ENCODE peak calls at places on chromosomes 2 and 18, in seven cellular contexts. One of them, this sample, is unnamed.
A peak's percentile ranks its signal among the peaks of the same experiment; 100 is the strongest.

GRCh38 chr2:20641123-20641985 is 9.5 kb downstream of the HS1BP3 start:
- DNase-seq in A549: no peak
- DNase-seq in GM12878: no peak
- DNase-seq in endothelial cell of umbilical vein: peak; percentile 33
- DNase-seq in HCT116: no peak
- DNase-seq in HepG2: no peak
- DNase-seq in K562: no peak
- DNase-seq in this sample: no peak

GRCh38 chr2:42492691-42493467 is 903 bp downstream of the KCNG3 start:
- DNase-seq in A549: no peak
- DNase-seq in GM12878: no peak
- DNase-seq in endothelial cell of umbilical vein: no peak
- DNase-seq in HCT116: no peak
- DNase-seq in HepG2: no peak
- DNase-seq in K562: no peak
- DNase-seq in this sample: no peak

GRCh38 chr2:178404380-178404767 is 46.6 kb downstream of the PRKRA start:
- DNase-seq in A549: no peak
- DNase-seq in GM12878: peak; percentile 95
- DNase-seq in endothelial cell of umbilical vein: peak; percentile 92
- DNase-seq in HCT116: no peak
- DNase-seq in HepG2: no peak
- DNase-seq in K562: no peak
- DNase-seq in this sample: peak; percentile 88

GRCh38 chr2:216302981-216303676 is 69.2 kb downstream of the MARCHF4 start:
- DNase-seq in A549: no peak
- DNase-seq in GM12878: no peak
- DNase-seq in endothelial cell of umbilical vein: no peak
- DNase-seq in HCT116: no peak
- DNase-seq in HepG2: no peak
- DNase-seq in K562: no peak
- DNase-seq in this sample: no peak

GRCh38 chr2:195318440-195319111 is 338.4 kb upstream of the SLC39A10 start:
- DNase-seq in A549: peak; percentile 28
- DNase-seq in GM12878: no peak
- DNase-seq in endothelial cell of umbilical vein: peak; percentile 37
- DNase-seq in HCT116: peak; percentile 22
- DNase-seq in HepG2: peak; percentile 41
- DNase-seq in K562: peak; percentile 7
- DNase-seq in this sample: peak; percentile 69

GRCh38 chr2:183416741-183417140 is 292.5 kb downstream of the NUP35 start:
- DNase-seq in A549: no peak
- DNase-seq in GM12878: no peak
- DNase-seq in endothelial cell of umbilical vein: no peak
- DNase-seq in HCT116: no peak
- DNase-seq in HepG2: no peak
- DNase-seq in K562: no peak
- DNase-seq in this sample: no peak

GRCh38 chr2:56801214-56801613 is 617.4 kb downstream of the CCDC85A start:
- DNase-seq in A549: no peak
- DNase-seq in GM12878: no peak
- DNase-seq in endothelial cell of umbilical vein: no peak
- DNase-seq in HCT116: no peak
- DNase-seq in HepG2: no peak
- DNase-seq in K562: no peak
- DNase-seq in this sample: no peak

GRCh38 chr2:3176869-3177255 is 200.8 kb downstream of the EIPR1 start:
- DNase-seq in A549: no peak
- DNase-seq in GM12878: no peak
- DNase-seq in endothelial cell of umbilical vein: no peak
- DNase-seq in HCT116: no peak
- DNase-seq in HepG2: no peak
- DNase-seq in K562: no peak
- DNase-seq in this sample: no peak

GRCh38 chr2:43424262-43425207 is 171.3 kb downstream of the THADA start:
- DNase-seq in A549: no peak
- DNase-seq in GM12878: no peak
- DNase-seq in endothelial cell of umbilical vein: no peak
- DNase-seq in HCT116: no peak
- DNase-seq in HepG2: peak; percentile 94
- DNase-seq in K562: no peak
- DNase-seq in this sample: peak; percentile 21

GRCh38 chr2:27671235-27671634 is 7.5 kb downstream of the SLC4A1AP start:
- DNase-seq in A549: no peak
- DNase-seq in GM12878: no peak
- DNase-seq in endothelial cell of umbilical vein: no peak
- DNase-seq in HCT116: no peak
- DNase-seq in HepG2: no peak
- DNase-seq in K562: no peak
- DNase-seq in this sample: no peak

GRCh38 chr2:150156940-150157339 is 330.5 kb downstream of the RND3 start:
- DNase-seq in A549: no peak
- DNase-seq in GM12878: no peak
- DNase-seq in endothelial cell of umbilical vein: no peak
- DNase-seq in HCT116: no peak
- DNase-seq in HepG2: no peak
- DNase-seq in K562: no peak
- DNase-seq in this sample: no peak

GRCh38 chr2:190340369-190340768 is 3.0 kb upstream of the INPP1 start:
- DNase-seq in A549: no peak
- DNase-seq in GM12878: no peak
- DNase-seq in endothelial cell of umbilical vein: no peak
- DNase-seq in HCT116: peak; percentile 67
- DNase-seq in HepG2: peak; percentile 77
- DNase-seq in K562: peak; percentile 21
- DNase-seq in this sample: peak; percentile 36

GRCh38 chr2:190343170-190343499 is 254 bp upstream of the INPP1 start:
- DNase-seq in A549: no peak
- DNase-seq in GM12878: no peak
- DNase-seq in endothelial cell of umbilical vein: no peak
- DNase-seq in HCT116: no peak
- DNase-seq in HepG2: no peak
- DNase-seq in K562: no peak
- DNase-seq in this sample: no peak

GRCh38 chr2:190342601-190343000 is 788 bp upstream of the INPP1 start:
- DNase-seq in A549: no peak
- DNase-seq in GM12878: no peak
- DNase-seq in endothelial cell of umbilical vein: no peak
- DNase-seq in HCT116: no peak
- DNase-seq in HepG2: no peak
- DNase-seq in K562: no peak
- DNase-seq in this sample: no peak

GRCh38 chr2:190344275-190344827 is 962 bp downstream of the INPP1 start:
- DNase-seq in A549: peak; percentile 48
- DNase-seq in GM12878: no peak
- DNase-seq in endothelial cell of umbilical vein: peak; percentile 54
- DNase-seq in HCT116: no peak
- DNase-seq in HepG2: peak; percentile 75
- DNase-seq in K562: no peak
- DNase-seq in this sample: peak; percentile 71

GRCh38 chr2:190343500-190344274 is at the start of gene INPP1:
- DNase-seq in A549: peak; percentile 32
- DNase-seq in GM12878: no peak
- DNase-seq in endothelial cell of umbilical vein: peak; percentile 79
- DNase-seq in HCT116: no peak
- DNase-seq in HepG2: no peak
- DNase-seq in K562: no peak
- DNase-seq in this sample: peak; percentile 91
- TF ChIP-seq POLR2A in A549: peak; percentile 24
- TF ChIP-seq POLR2A in GM12878: peak; percentile 53
- TF ChIP-seq POLR2A in endothelial cell of umbilical vein: peak; percentile 63
- TF ChIP-seq POLR2A in HCT116: peak; percentile 29
- TF ChIP-seq POLR2A in HepG2: no peak
- TF ChIP-seq POLR2A in K562: no peak
- TF ChIP-seq POLR2A in this sample: peak; percentile 28

GRCh38 chr2:30428827-30429461 is 18.1 kb upstream of the LCLAT1 start:
- DNase-seq in A549: no peak
- DNase-seq in GM12878: no peak
- DNase-seq in endothelial cell of umbilical vein: no peak
- DNase-seq in HCT116: no peak
- DNase-seq in HepG2: no peak
- DNase-seq in K562: no peak
- DNase-seq in this sample: no peak

GRCh38 chr2:30434708-30435107 is 12.3 kb upstream of the LCLAT1 start:
- DNase-seq in A549: no peak
- DNase-seq in GM12878: no peak
- DNase-seq in endothelial cell of umbilical vein: no peak
- DNase-seq in HCT116: no peak
- DNase-seq in HepG2: no peak
- DNase-seq in K562: no peak
- DNase-seq in this sample: no peak

GRCh38 chr2:30437809-30438548 is 9.1 kb upstream of the LCLAT1 start:
- DNase-seq in A549: no peak
- DNase-seq in GM12878: no peak
- DNase-seq in endothelial cell of umbilical vein: peak; percentile 6
- DNase-seq in HCT116: no peak
- DNase-seq in HepG2: no peak
- DNase-seq in K562: no peak
- DNase-seq in this sample: no peak

GRCh38 chr2:30436859-30437435 is 10.1 kb upstream of the LCLAT1 start:
- DNase-seq in A549: no peak
- DNase-seq in GM12878: no peak
- DNase-seq in endothelial cell of umbilical vein: peak; percentile 92
- DNase-seq in HCT116: no peak
- DNase-seq in HepG2: no peak
- DNase-seq in K562: no peak
- DNase-seq in this sample: no peak

GRCh38 chr2:30433902-30434301 is 13.1 kb upstream of the LCLAT1 start:
- DNase-seq in A549: no peak
- DNase-seq in GM12878: no peak
- DNase-seq in endothelial cell of umbilical vein: peak; percentile 80
- DNase-seq in HCT116: no peak
- DNase-seq in HepG2: peak; percentile 47
- DNase-seq in K562: no peak
- DNase-seq in this sample: no peak
- TF ChIP-seq MAX in A549: no peak
- TF ChIP-seq MAX in GM12878: no peak
- TF ChIP-seq MAX in endothelial cell of umbilical vein: no peak
- TF ChIP-seq MAX in HCT116: no peak
- TF ChIP-seq MAX in HepG2: no peak
- TF ChIP-seq MAX in K562: no peak
- TF ChIP-seq MAX in this sample: no peak

GRCh38 chr2:121648611-121649401 is 456 bp downstream of the CLASP1 start:
- DNase-seq in A549: peak; percentile 34
- DNase-seq in GM12878: no peak
- DNase-seq in endothelial cell of umbilical vein: peak; percentile 64
- DNase-seq in HCT116: no peak
- DNase-seq in HepG2: peak; percentile 42
- DNase-seq in K562: peak; percentile 83
- DNase-seq in this sample: peak; percentile 75
- TF ChIP-seq POLR2A in A549: no peak
- TF ChIP-seq POLR2A in GM12878: peak; percentile 55
- TF ChIP-seq POLR2A in endothelial cell of umbilical vein: no peak
- TF ChIP-seq POLR2A in HCT116: no peak
- TF ChIP-seq POLR2A in HepG2: no peak
- TF ChIP-seq POLR2A in K562: no peak
- TF ChIP-seq POLR2A in this sample: no peak

DNA sequence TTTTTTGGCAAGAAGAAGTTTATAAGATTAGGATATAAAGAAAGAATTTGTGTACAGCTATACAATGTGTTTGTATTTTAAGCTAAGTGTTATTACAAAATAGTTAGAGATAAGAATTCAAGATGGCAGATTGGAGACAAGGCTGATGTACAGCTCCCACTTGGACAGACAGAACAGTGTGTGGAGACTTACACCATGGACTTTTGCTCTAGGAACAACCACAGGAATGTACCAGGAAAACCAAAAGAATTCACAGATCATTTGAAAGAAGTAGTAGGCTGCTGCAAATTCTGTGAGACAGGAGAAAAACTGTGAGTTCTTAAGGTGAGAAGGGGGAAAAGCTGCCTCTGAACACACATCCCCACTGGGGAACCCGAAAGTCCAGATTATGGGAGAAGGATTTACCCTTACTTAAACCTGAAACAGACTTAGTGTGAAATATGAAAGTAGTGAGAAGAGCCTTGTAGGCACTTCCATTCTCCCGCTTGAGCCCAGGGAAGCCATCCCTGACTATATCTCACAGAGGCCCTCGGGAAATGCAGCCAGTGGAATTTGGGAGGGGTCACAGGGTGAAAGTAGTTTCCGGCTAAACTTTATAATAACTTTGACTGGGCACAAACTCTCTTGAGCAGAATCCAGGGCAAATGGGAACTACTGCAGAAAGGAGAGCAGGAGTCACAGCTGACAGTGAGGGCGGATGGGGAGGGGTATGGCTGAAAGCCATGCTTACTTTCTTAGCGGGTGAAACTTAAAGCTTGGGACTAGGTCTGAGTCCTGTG is 11.6 kb upstream of the RPRD1A start:
- DNase-seq in A549: no peak
- DNase-seq in GM12878: no peak
- DNase-seq in endothelial cell of umbilical vein: no peak
- DNase-seq in HCT116: no peak
- DNase-seq in HepG2: peak; percentile 40
- DNase-seq in K562: no peak
- DNase-seq in this sample: no peak
- TF ChIP-seq MAX in A549: no peak
- TF ChIP-seq MAX in GM12878: no peak
- TF ChIP-seq MAX in endothelial cell of umbilical vein: no peak
- TF ChIP-seq MAX in HCT116: no peak
- TF ChIP-seq MAX in HepG2: no peak
- TF ChIP-seq MAX in K562: no peak
- TF ChIP-seq MAX in this sample: no peak

GRCh38 chr2:239400907-239401449 is at the start of gene HDAC4:
- DNase-seq in A549: peak; percentile 94
- DNase-seq in GM12878: peak; percentile 93
- DNase-seq in endothelial cell of umbilical vein: peak; percentile 99
- DNase-seq in HCT116: peak; percentile 95
- DNase-seq in HepG2: peak; percentile 97
- DNase-seq in K562: peak; percentile 95
- DNase-seq in this sample: peak; percentile 99
- TF ChIP-seq POLR2A in A549: peak; percentile 27
- TF ChIP-seq POLR2A in GM12878: no peak
- TF ChIP-seq POLR2A in endothelial cell of umbilical vein: no peak
- TF ChIP-seq POLR2A in HCT116: no peak
- TF ChIP-seq POLR2A in HepG2: no peak
- TF ChIP-seq POLR2A in K562: no peak
- TF ChIP-seq POLR2A in this sample: no peak

This sample was measured in NB4.